ENCODE peak calls at places on chromosome 2, in six cellular contexts. Q is HepG2, S is K562, B is GM12878, L is H1, T is GM12891. V is an unnamed sample.

GRCh38 chr2:111227716-111228141 is 107.0 kb downstream of the BCL2L11 start:
- DNase-seq in T (no peak), L (no peak), S (no peak), B (no peak), Q (peak), V (no peak)

GRCh38 chr2:53632714-53633113 is 134.9 kb upstream of the CHAC2 start:
- DNase-seq in Q (no peak), L (no peak), S (no peak), T (no peak), B (no peak), V (no peak)

GRCh38 chr2:62801814-62802524 is 96.5 kb downstream of the EHBP1 start:
- DNase-seq in Q (no peak), S (no peak), T (no peak), L (no peak), B (no peak), V (no peak)

GRCh38 chr2:84212611-84213314 is 246.3 kb downstream of the SUCLG1 start:
- DNase-seq in B (peak), T (no peak), S (no peak), Q (no peak), L (no peak), V (no peak)

GRCh38 chr2:160516547-160517365 is 23.1 kb upstream of the RBMS1 start:
- DNase-seq in B (no peak), L (no peak), Q (no peak), T (no peak), S (no peak), V (no peak)

GRCh38 chr2:38360177-38360576 is 16.9 kb downstream of the ATL2 start:
- DNase-seq in L (no peak), Q (no peak), S (no peak), B (no peak), T (no peak), V (no peak)

GRCh38 chr2:20080415-20080814 is 29.0 kb upstream of the LAPTM4A start:
- DNase-seq in T (no peak), Q (no peak), S (no peak), L (no peak), B (no peak), V (no peak)

GRCh38 chr2:143934170-143934912 is 585.6 kb downstream of the ZEB2 start:
- DNase-seq in L (no peak), T (no peak), S (no peak), B (no peak), Q (no peak), V (no peak)

GRCh38 chr2:41966431-41966893 is 81.4 kb upstream of the PKDCC start:
- DNase-seq in B (no peak), T (no peak), Q (peak), L (no peak), S (no peak), V (no peak)

GRCh38 chr2:170084820-170085475 is 93.0 kb upstream of the MYO3B start:
- DNase-seq in T (no peak), S (no peak), L (no peak), Q (no peak), B (no peak), V (no peak)

GRCh38 chr2:72824224-72824842 is 1.5 kb downstream of the EXOC6B start:
- DNase-seq in T (no peak), Q (no peak), S (no peak), B (no peak), L (no peak), V (no peak)

GRCh38 chr2:240857039-240858008 is 11.3 kb upstream of the AGXT start:
- DNase-seq in L (no peak), B (no peak), Q (peak), S (no peak), T (no peak), V (no peak)

GRCh38 chr2:231613655-231614558 is 21.2 kb downstream of the TEX44 start:
- DNase-seq in Q (peak), B (peak), L (peak), S (peak), T (peak), V (peak)

GRCh38 chr2:125516496-125517109 is 1139.4 kb upstream of the GYPC start:
- DNase-seq in B (no peak), Q (peak), L (peak), S (peak), T (peak), V (no peak)

GRCh38 chr2:15058015-15058414 is 425.5 kb downstream of the LRATD1 start:
- DNase-seq in L (no peak), B (no peak), T (peak), Q (peak), S (peak), V (no peak)

GRCh38 chr2:35787302-35788031 is 568.1 kb upstream of the CRIM1 start:
- DNase-seq in S (no peak), L (no peak), T (no peak), Q (no peak), B (no peak), V (no peak)

GRCh38 chr2:85936421-85937068 is 47.8 kb upstream of the ST3GAL5 start:
- DNase-seq in T (no peak), L (no peak), Q (no peak), S (no peak), B (no peak), V (no peak)

GRCh38 chr2:37168217-37168981 is 11.6 kb upstream of the EIF2AK2 start:
- DNase-seq in L (peak), B (no peak), Q (peak), T (peak), S (peak), V (peak)

GRCh38 chr2:177740718-177741117 is 331.9 kb downstream of the PDE11A start:
- DNase-seq in Q (no peak), S (no peak), B (no peak), T (no peak), L (no peak), V (no peak)

GRCh38 chr2:42834161-42834560 is 41.8 kb upstream of the HAAO start:
- DNase-seq in T (no peak), Q (no peak), B (no peak), S (no peak), L (peak), V (no peak)

GRCh38 chr2:125745514-125745913 is 910.4 kb upstream of the GYPC start:
- DNase-seq in B (peak), Q (peak), S (no peak), T (no peak), L (peak), V (no peak)

GRCh38 chr2:97688062-97688827 is 18.7 kb downstream of the C2orf92 start:
- DNase-seq in S (no peak), B (peak), T (no peak), Q (no peak), L (no peak), V (no peak)

GRCh38 chr2:227503433-227504406 is 31.8 kb downstream of the AGFG1 start:
- DNase-seq in T (no peak), L (no peak), Q (peak), S (peak), B (no peak), V (no peak)

GRCh38 chr2:85959826-85960225 is 71.0 kb upstream of the ST3GAL5 start:
- DNase-seq in T (no peak), S (no peak), L (no peak), Q (no peak), B (no peak), V (no peak)

GRCh38 chr2:165794520-165794882 is 454 bp upstream of the GALNT3 start:
- DNase-seq in Q (no peak), S (no peak), L (no peak), B (peak), T (peak), V (peak)

GRCh38 chr2:165796129-165796528 is 2.1 kb upstream of the GALNT3 start:
- DNase-seq in T (no peak), L (no peak), B (no peak), S (no peak), Q (no peak), V (no peak)

GRCh38 chr2:165793779-165794519 is at the start of gene GALNT3:
- DNase-seq in B (no peak), L (peak), T (peak), Q (no peak), S (no peak), V (peak)

GRCh38 chr2:165793161-165793778 is 777 bp downstream of the GALNT3 start:
- DNase-seq in T (peak), L (peak), S (no peak), Q (no peak), B (no peak), V (no peak)

GRCh38 chr2:165795011-165795410 is 964 bp upstream of the GALNT3 start:
- DNase-seq in B (no peak), Q (no peak), S (no peak), T (no peak), L (no peak), V (no peak)
- TF ChIP-seq POLR2A in B (no peak), Q (no peak), S (no peak), T (no peak), L (no peak), V (no peak)

GRCh38 chr2:163565192-163565591 is 170.6 kb downstream of the FIGN start:
- DNase-seq in B (no peak), T (no peak), L (no peak), S (no peak), Q (no peak), V (no peak)
- TF ChIP-seq TAF1 in B (no peak), T (no peak), L (no peak), S (no peak), Q (no peak), V (no peak)

GRCh38 chr2:8684885-8685696 is 3.2 kb downstream of the ID2 start:
- DNase-seq in S (peak), L (peak), T (no peak), B (no peak), Q (peak), V (no peak)

GRCh38 chr2:8684421-8684884 is 2.6 kb downstream of the ID2 start:
- DNase-seq in B (peak), L (no peak), T (no peak), Q (peak), S (peak), V (no peak)

GRCh38 chr2:8682719-8683667 is 1.1 kb downstream of the ID2 start:
- DNase-seq in L (no peak), T (no peak), Q (peak), S (no peak), B (no peak), V (no peak)

GRCh38 chr2:8681786-8682692 is at the start of gene ID2:
- DNase-seq in L (peak), Q (peak), B (peak), S (peak), T (peak), V (peak)

GRCh38 chr2:8685697-8686358 is 4.0 kb downstream of the ID2 start:
- DNase-seq in L (peak), S (peak), T (peak), Q (peak), B (no peak), V (peak)
- TF ChIP-seq POLR2AphosphoS5 in L (no peak), S (no peak), T (no peak), Q (no peak), B (no peak), V (no peak)

DNA sequence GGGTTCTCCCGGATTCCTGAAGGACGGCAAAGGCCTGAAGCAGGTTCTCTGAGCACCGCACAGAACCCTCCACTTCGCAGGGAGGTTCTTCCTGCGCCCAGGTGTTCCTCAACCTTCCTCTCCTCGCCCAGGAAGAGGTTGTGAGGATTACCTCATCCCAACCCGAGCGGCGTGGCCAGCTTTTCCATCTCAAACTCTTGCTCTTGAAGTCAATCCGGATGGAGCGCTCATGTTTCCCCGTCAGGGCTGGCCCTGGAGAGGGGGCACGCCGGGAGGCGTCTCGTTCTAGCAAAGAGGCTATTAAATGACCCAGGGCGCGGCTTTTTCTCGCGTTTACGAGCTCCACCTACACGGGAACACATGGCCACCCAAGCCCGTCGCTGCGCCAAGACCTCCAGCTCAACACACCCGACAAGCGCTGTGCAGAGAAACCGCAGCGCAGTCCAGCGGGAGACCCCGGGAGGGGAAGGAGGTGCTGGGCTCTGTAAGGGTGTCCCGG is 565 bp upstream of the RAB10 start:
- DNase-seq in Q (peak), T (peak), L (peak), S (no peak), B (no peak), V (no peak)
- TF ChIP-seq POLR2A in Q (no peak), T (no peak), L (no peak), S (no peak), B (no peak), V (no peak)

GRCh38 chr2:222797308-222797707 is 63.5 kb upstream of the ACSL3 start:
- DNase-seq in L (no peak), Q (peak), T (no peak), B (no peak), S (peak), V (no peak)
- TF ChIP-seq TAF1 in L (no peak), Q (no peak), T (no peak), B (no peak), S (no peak), V (no peak)